ENCODE peak calls at places on chromosomes 2 and 18, in four cellular contexts. C is ovary, G is sigmoid colon, D is A549. H is an unnamed sample.

GRCh38 chr2:37457401-37457901 is 113.0 kb downstream of the QPCT start:
- DNase-seq in C (no peak), G (no peak), D (no peak), H (no peak)

GRCh38 chr2:71661782-71662181 is 208.4 kb downstream of the DYSF start:
- DNase-seq in C (no peak), G (no peak), D (no peak), H (no peak)

GRCh38 chr2:227390468-227391256 is 2.9 kb upstream of the SCYGR1 start:
- DNase-seq in C (no peak), G (no peak), D (no peak), H (no peak)

GRCh38 chr2:190255668-190256067 is 64.0 kb downstream of the HIBCH start:
- DNase-seq in C (no peak), G (no peak), D (no peak), H (no peak)

GRCh38 chr2:216918088-216918680 is 58.3 kb upstream of the TNP1 start:
- DNase-seq in C (no peak), G (no peak), D (peak), H (peak)

GRCh38 chr2:55051026-55051866 is 995 bp upstream of the RTN4 start:
- DNase-seq in C (peak), G (peak), D (peak), H (peak)

GRCh38 chr2:9071032-9071431 is 67.5 kb upstream of the MBOAT2 start:
- DNase-seq in C (no peak), G (no peak), D (peak), H (no peak)

GRCh38 chr18:77366725-77367641 is 117.3 kb downstream of the GALR1 start:
- DNase-seq in C (no peak), G (no peak), D (peak), H (peak)

GRCh38 chr2:151091583-151091982 is 170.1 kb downstream of the RBM43 start:
- DNase-seq in C (no peak), G (no peak), D (no peak), H (no peak)

GRCh38 chr18:574456-575228 is 5.5 kb upstream of the CETN1 start:
- DNase-seq in C (no peak), G (no peak), D (no peak), H (no peak)

GRCh38 chr2:58448065-58448507 is 207.0 kb upstream of the FANCL start:
- DNase-seq in C (peak), G (no peak), D (peak), H (peak)

GRCh38 chr18:79442508-79443221 is 46.9 kb downstream of the NFATC1 start:
- DNase-seq in C (no peak), G (no peak), D (no peak), H (no peak)

GRCh38 chr2:212176151-212176550 is 362.5 kb downstream of the ERBB4 start:
- DNase-seq in C (no peak), G (no peak), D (no peak), H (no peak)

GRCh38 chr2:37797081-37797480 is 125.6 kb upstream of the CDC42EP3 start:
- DNase-seq in C (no peak), G (no peak), D (no peak), H (no peak)

GRCh38 chr2:96664366-96664765 is 21.8 kb downstream of the FER1L5 start:
- DNase-seq in C (no peak), G (peak), D (no peak), H (no peak)

GRCh38 chr2:203664029-203664755 is 42.2 kb upstream of the CD28 start:
- DNase-seq in C (no peak), G (no peak), D (no peak), H (no peak)

GRCh38 chr2:219149667-219150066 is 10.9 kb downstream of the NHEJ1 start:
- DNase-seq in C (no peak), G (no peak), D (no peak), H (no peak)

GRCh38 chr2:150931447-150931846 is 330.2 kb downstream of the RBM43 start:
- DNase-seq in C (no peak), G (no peak), D (no peak), H (no peak)

GRCh38 chr2:121707344-121707919 is 29.2 kb downstream of the NIFK start:
- DNase-seq in C (no peak), G (peak), D (peak), H (no peak)

GRCh38 chr18:8898990-8899389 is 193.6 kb downstream of the MTCL1 start:
- DNase-seq in C (no peak), G (no peak), D (no peak), H (no peak)

GRCh38 chr2:237556773-237557632 is 9.4 kb upstream of the PRLH start:
- DNase-seq in C (no peak), G (no peak), D (no peak), H (no peak)

GRCh38 chr18:57561728-57562423 is 24.6 kb downstream of the FECH start:
- DNase-seq in C (no peak), G (no peak), D (peak), H (no peak)

GRCh38 chr2:33104726-33105125 is 158.0 kb downstream of the LTBP1 start:
- DNase-seq in C (no peak), G (no peak), D (peak), H (no peak)

GRCh38 chr2:98835831-98836385 is 100.1 kb downstream of the CRACDL start:
- DNase-seq in C (no peak), G (no peak), D (no peak), H (no peak)

GRCh38 chr2:12717191-12717987 is 653 bp downstream of the TRIB2 start:
- DNase-seq in C (peak), G (peak), D (peak), H (no peak)
- TF ChIP-seq POLR2A in C (no peak), G (no peak), D (no peak), H (peak)

GRCh38 chr2:174594451-174594850 is 3.2 kb downstream of the WIPF1 start:
- DNase-seq in C (no peak), G (no peak), D (no peak), H (no peak)

GRCh38 chr2:174595415-174595814 is 2.2 kb downstream of the WIPF1 start:
- DNase-seq in C (no peak), G (no peak), D (no peak), H (no peak)

GRCh38 chr2:174593041-174593440 is 4.6 kb downstream of the WIPF1 start:
- DNase-seq in C (no peak), G (no peak), D (no peak), H (no peak)

GRCh38 chr2:174591740-174592139 is 5.9 kb downstream of the WIPF1 start:
- DNase-seq in C (no peak), G (no peak), D (no peak), H (no peak)

DNA sequence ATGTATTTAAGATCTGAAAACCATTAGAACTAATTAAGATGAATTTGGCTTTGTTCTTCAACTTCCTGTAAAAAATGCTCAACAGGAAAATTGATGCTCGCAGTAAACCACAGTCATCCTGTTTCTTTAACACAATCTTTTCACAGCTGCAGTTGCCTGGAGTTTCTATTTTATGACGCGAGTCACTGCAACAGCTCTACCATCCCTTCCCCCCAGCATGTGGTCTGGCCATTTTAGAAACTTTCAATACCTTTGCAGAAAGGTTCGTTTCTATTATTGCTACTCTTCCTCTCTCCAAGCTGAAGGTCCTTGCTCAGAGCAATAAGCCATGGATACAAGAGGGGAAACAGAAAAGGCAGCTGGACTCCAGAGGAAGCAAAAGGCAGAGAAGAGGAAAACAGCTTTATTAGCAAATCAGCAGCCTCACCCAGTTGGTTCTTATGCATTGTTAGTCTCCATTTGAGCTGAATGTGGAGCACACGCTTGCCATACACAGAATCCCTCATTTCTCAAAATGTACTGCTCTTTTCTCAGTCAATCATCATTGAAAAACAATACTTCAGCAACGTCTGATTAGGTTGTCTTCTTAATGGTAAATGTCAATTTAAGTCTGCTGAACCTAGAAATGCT is 3.9 kb downstream of the WIPF1 start:
- DNase-seq in C (no peak), G (no peak), D (no peak), H (no peak)
- TF ChIP-seq EP300 in C (no peak), G (no peak), D (no peak), H (peak)

DNA sequence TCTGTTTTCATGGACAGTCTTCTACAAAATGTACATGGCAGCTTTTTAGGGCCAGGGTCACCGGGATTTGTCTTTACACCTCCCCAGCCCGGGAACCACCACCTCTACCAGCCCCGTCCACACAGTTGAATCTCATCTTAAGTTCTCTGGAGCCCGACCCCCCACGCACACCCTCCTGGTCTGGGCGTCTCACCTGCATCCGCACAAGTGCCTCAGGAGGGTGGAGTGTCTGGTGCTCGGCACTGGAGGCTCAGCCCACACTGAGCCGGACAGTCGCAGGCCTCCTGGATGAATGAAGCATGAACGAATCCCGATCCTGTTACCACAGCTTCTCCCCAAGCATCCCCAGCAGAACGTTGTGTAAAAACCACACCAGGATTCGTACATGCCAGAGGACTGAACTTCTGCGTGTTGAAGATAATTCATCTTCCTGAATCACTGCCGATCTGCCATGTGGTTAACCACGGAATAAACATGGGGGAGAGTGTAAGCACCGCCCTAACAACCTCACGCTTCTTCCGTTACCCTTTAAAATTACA is 162.0 kb downstream of the RTP5 start:
- DNase-seq in C (no peak), G (peak), D (no peak), H (no peak)
- H3K4me3 ChIP-seq in C (no peak), G (no peak), D (no peak), H (no peak)

DNA sequence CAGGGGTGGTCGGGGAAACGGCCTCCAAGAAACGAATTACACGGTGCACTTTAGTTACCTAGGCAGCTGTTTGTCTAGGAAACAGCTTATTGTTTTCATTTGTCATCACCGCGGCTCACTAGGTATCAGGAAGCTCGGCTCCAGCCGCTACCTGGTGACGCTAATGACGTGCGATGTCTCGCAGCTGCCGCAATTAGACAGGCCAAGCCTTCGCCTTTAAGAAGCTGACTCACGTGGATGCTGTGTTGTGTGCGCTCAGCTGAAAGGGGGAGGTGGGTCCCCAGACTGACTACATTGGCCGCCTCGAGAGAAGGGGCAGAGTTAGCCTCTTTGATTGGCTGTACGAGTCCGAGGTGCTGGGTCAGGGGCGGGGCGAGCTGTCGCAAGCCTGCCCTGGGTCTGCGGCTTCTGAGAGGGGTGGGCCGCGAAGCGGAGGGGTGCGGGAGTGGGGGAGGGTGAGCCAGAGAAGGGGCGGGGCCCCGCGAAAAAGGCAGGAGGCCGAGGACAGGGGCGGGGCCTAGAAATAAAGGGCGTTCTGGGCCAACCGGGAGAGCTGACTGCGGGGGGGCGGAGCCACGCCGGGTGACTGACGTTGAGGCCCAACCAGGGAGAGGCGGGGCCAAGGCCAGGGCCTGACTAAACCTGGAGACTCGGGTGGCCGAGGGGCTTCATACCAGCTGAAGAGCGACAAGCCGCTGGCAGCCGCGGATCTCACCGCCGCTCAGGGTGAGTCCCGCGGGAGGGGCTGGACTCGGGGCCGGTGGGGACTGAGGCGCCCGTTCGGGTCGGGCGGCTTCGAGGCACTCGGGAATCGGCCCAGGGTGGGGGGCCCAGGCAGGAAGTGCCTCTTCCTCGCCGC is at the start of gene YPEL5:
- DNase-seq in C (peak), G (peak), D (peak), H (peak)
- TF ChIP-seq POLR2A in C (peak), G (peak), D (no peak), H (peak)

DNA sequence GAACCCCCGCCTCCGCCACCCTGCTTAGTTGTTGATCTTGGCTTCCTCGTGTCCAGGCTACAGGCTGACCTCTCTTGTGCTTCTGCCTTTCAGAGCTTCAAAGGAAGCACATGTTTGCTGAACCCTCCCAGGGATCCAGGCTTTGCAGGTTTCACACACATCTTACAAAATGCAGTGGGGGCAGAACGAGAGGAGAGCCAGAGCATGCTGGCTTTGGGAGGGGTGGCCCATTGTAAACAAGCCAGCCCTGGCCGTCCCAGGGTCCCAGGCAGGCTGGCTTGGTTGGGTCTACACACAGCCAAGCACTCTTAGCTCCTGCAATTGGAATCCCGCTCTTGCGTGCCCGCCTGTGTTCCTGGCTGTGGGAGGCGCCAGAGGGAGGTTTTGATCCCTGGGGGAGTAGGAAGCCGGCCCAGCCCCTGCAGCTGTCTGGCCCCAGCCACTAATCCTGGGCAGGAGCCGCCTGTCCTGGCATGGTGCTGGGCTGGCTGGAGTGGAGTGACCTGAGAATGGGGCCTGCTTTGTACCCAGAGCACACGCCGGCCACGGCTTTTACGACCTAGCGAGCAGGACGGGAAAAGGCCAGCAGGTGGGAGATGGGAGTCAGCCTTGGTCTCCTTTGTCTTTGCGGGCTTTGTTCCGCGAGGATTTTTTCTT is 53.9 kb downstream of the SH3BP4 start:
- DNase-seq in C (peak), G (no peak), D (no peak), H (no peak)
- TF ChIP-seq EP300 in C (no peak), G (no peak), D (no peak), H (no peak)

DNA sequence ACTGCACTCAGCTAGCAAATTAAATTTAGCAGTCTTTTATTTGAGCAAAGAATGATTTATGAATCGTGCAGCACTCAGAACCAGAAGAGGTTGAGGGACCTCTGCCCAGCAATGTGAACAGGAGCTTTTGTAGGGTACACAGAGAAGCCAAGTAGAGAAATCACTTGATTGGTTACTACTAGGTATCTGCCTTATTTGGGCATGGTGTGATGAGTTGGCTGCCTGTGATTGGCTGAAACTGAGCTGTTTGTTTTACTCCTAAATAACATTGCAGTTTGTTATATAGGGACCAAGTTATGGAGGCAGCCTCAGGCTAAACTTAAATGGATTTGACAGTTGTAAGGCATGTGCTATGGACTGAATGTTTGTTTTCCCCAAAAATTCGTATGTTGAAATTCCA is 122.5 kb downstream of the RDH14 start:
- DNase-seq in C (no peak), G (no peak), D (no peak), H (no peak)
- H3K4me3 ChIP-seq in C (no peak), G (no peak), D (no peak), H (no peak)

GRCh38 chr2:11482473-11483031 is 16.6 kb upstream of the E2F6 start:
- DNase-seq in C (peak), G (no peak), D (no peak), H (no peak)
- TF ChIP-seq POLR2A in C (peak), G (no peak), D (no peak), H (no peak)

DNA sequence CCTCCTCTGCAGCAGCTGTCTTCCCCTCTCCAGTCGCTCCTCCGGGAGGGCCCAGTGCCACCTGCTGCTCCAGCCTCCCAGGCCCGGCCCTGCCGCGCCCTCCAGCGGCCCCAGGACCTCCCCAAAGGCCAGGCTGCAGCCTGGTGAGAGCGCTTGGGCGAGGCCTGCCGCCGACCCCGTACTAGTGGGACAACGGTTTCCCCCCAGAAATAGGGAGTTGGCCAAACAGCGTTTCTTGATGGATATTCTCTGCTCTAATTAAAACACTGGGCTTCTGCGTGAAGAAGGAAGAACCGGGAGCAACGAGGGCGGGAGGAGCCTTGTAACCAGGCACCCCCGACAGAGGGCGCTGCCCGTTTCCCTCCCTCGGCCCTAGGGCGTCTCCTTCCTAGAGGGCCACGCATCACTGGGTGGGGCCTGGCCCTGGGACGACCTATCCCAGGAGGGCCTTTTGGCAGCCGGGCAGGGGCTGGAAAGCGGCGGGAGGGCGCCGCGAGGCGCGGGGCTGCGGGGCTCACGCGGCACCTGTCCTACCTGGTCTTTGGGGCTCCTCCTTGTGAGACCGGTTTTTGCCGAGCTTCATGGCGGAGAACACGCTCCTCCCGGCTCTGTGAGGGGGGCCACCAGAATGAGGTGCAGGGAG is 25.4 kb upstream of the OTOF start:
- DNase-seq in C (peak), G (peak), D (peak), H (peak)
- TF ChIP-seq EP300 in C (no peak), G (no peak), D (no peak), H (no peak)

GRCh38 chr2:56185101-56185581 is 1.4 kb downstream of the CCDC85A start:
- DNase-seq in C (no peak), G (peak), D (peak), H (peak)
- H3K4me3 ChIP-seq in C (peak), G (peak), D (peak), H (peak)

DNA sequence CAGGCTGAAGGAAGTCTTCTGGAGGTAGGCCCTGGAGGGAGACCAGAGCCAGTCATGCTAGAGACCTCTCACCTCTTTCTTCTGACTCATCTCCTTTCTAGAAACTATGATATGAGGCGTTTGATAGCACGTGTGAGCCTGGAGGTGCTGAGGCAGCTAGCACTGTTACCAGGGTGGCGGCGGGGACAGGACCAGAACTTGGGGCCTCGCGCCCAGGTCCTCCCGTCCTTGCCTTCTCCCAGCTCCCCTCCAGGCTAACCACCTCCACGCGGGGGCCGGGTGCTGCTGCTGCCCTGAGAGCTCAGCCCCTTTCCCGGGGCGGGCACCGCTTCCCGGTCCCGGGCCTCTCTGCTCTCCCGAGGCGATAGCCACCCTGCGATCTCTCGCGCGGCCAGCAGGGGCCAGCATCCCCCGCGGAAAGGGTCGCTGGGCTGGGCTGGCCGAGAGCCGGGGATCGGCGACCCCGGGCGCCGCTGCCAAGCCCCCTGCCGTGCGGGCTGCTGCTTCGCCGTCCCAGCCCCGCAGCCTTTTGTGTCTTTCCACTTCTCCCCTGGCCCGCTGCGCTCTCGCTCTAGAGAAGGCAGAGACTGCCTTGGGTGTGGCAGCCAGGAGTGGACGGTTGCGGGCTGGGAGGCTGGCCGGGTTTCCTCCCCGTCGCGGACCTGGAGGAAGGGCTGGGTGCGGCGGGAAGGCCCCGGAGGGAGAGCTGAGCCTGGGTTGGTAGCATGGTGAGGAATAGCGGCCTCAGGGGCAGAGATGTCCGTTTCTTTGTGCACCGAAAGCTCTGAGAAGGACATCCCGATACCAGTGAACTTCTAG is 49.1 kb downstream of the TMEM17 start:
- DNase-seq in C (peak), G (peak), D (peak), H (peak)
- TF ChIP-seq POLR2A in C (no peak), G (no peak), D (peak), H (no peak)

H was measured in tibial nerve.